ENCODE peak calls at places on chromosomes 7 and 10, in seven cellular contexts. P is mesendoderm, L is neuronal stem cell, B is IMR-90, C is H9, Y is trophoblast cell, N is H1. X is an unnamed sample.

GRCh38 chr7:101823086-101823485 is 5.7 kb downstream of the CUX1 start:
- DNase-seq in Y (no peak), P (no peak), C (no peak), N (no peak), L (no peak), B (no peak), X (no peak)

GRCh38 chr7:133290041-133290440 is 37.2 kb downstream of the EXOC4 start:
- DNase-seq in P (no peak), B (peak; percentile 50), L (no peak), C (no peak), Y (no peak), N (no peak), X (peak; percentile 10)

GRCh38 chr10:132711618-132712051 is 74.3 kb downstream of the NKX6-2 start:
- DNase-seq in Y (no peak), P (no peak), N (no peak), C (no peak), B (no peak), L (no peak), X (no peak)

GRCh38 chr10:29897999-29898716 is 161.2 kb downstream of the JCAD start:
- DNase-seq in Y (no peak), B (no peak), N (no peak), C (no peak), L (no peak), P (no peak), X (no peak)

GRCh38 chr7:39510738-39511372 is 55.3 kb upstream of the YAE1 start:
- DNase-seq in P (peak; percentile 95), Y (peak; percentile 40), B (peak; percentile 45), L (no peak), N (no peak), C (no peak), X (peak; percentile 16)

GRCh38 chr10:38118072-38118807 is 24.1 kb downstream of the ZNF37A start:
- DNase-seq in N (no peak), C (no peak), L (no peak), Y (no peak), P (peak; percentile 45), B (peak; percentile 20), X (peak; percentile 2)

GRCh38 chr10:17954856-17955255 is 3.1 kb downstream of the SLC39A12 start:
- DNase-seq in L (no peak), C (no peak), P (no peak), N (no peak), Y (no peak), B (peak; percentile 5), X (no peak)

GRCh38 chr7:20301311-20301939 is 29.3 kb upstream of the ITGB8 start:
- DNase-seq in L (no peak), Y (no peak), N (no peak), C (no peak), B (peak; percentile 75), P (no peak), X (peak; percentile 52)

DNA sequence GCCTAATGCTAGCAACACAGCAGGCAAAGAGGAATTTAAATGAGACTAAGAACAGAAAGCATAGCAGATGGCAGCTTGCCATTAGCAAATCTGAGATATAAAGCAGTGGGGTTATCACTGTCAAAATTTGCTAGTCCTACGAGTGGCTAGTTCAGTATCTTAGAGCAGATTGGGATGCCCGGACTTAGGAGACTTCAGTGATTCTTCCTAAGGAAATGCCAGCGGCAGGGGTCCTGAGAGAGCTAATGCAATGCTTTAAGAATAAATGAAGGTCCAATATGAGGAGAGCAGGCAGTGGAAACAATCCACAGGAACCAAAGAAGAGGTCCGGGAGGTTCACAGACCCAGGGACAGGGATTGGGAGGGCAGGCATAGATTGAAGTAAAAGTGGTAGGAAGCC is 169.3 kb upstream of the NPSR1 start:
- DNase-seq in P (peak; percentile 81), B (no peak), L (no peak), N (no peak), Y (no peak), C (no peak), X (no peak)
- H3K23ac ChIP-seq in P (no peak overlapping the region), B (no peak overlapping the region), L (no peak overlapping the region), N (no peak overlapping the region), Y (no peak overlapping the region), C (no peak overlapping the region), X (no peak overlapping the region)

DNA sequence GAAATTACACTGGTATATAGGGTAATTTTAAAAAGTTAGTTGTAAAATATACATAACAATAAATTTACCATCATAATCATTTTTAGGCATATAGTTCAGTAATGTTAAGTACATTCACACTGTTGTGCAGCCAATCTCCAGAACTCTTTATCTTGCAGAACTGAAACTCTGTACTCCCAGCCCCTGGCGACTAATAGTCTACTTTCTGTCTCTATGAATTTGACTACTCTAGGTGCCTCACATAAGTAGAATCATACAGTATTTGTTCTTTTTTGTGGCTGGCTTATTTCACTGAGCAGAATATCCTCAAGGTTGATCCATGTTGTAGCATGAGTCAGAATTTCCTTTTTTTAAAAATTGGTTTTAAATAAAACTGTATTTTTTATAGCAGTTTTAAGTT is 41.4 kb downstream of the NRF1 start:
- DNase-seq in C (no peak), Y (no peak), P (no peak), L (no peak), N (no peak), B (no peak), X (no peak)
- H3K23ac ChIP-seq in C (no peak overlapping the region), Y (no peak overlapping the region), P (no peak overlapping the region), L (no peak overlapping the region), N (no peak overlapping the region), B (no peak overlapping the region), X (no peak overlapping the region)

GRCh38 chr7:122468050-122468449 is 163.5 kb upstream of the FEZF1 start:
- DNase-seq in B (no peak), L (no peak), Y (no peak), P (no peak), C (no peak), N (no peak), X (no peak)
- H3K23ac ChIP-seq in B (no peak overlapping the region), L (no peak overlapping the region), Y (no peak overlapping the region), P (no peak overlapping the region), C (no peak overlapping the region), N (no peak overlapping the region), X (no peak overlapping the region)

GRCh38 chr10:33052476-33052875 is 94.4 kb upstream of the ITGB1 start:
- DNase-seq in B (no peak), Y (no peak), N (no peak), L (no peak), P (no peak), C (no peak), X (no peak)
- H3K23ac ChIP-seq in B (no peak overlapping the region), Y (no peak overlapping the region), N (no peak overlapping the region), L (no peak overlapping the region), P (no peak overlapping the region), C (no peak overlapping the region), X (no peak overlapping the region)

DNA sequence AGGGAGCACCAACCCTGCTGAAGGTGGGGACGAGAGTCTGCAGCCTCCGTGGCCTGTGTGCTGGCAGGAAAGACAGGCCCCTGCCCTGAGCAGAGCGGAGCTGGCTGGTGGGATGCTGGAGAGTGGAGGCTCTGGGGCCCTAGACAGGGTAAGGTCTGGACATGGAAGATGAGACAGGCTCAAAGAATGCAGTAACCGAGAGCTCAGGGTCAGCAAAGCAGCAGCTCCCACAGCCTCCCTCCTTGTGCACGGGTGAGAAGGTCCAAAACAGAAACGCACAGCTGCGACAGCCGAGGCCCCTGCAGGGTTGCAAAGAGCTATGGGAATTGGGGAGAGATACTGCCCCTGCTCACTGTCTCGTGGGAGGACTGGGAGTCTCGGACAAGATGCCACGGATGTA is 80.5 kb downstream of the TNS3 start:
- DNase-seq in Y (peak; percentile 60), L (no peak), B (peak; percentile 96), N (no peak), P (no peak), C (no peak), X (peak; percentile 97)
- H3K23ac ChIP-seq in Y (no peak overlapping the region), L (no peak overlapping the region), B (peak overlapping the region; percentile 91), N (no peak overlapping the region), P (no peak overlapping the region), C (no peak overlapping the region), X (no peak overlapping the region)

DNA sequence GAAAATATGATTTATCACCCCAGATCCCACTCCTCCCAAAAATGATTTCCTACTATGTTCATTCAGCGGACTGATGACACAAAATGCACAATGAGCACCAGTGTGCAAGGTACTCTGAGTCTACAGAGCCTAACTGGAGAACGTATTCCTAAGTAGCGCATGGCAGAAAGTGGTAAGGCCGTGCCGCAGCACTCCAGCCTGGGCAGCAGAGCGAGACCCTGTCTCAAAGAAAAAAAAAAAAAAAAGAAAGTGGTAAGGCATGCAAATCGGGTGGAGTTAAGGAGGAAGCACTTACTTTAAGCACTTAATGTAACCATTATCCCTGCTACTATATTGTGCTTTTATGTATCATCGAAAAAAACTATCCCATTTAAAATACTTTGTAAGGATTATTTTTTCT is 25.5 kb downstream of the CYP51A1 start:
- DNase-seq in N (no peak), Y (no peak), P (no peak), L (no peak), C (no peak), B (no peak), X (no peak)
- H3K23ac ChIP-seq in N (no peak overlapping the region), Y (no peak overlapping the region), P (no peak overlapping the region), L (no peak overlapping the region), C (no peak overlapping the region), B (no peak overlapping the region), X (no peak overlapping the region)

DNA sequence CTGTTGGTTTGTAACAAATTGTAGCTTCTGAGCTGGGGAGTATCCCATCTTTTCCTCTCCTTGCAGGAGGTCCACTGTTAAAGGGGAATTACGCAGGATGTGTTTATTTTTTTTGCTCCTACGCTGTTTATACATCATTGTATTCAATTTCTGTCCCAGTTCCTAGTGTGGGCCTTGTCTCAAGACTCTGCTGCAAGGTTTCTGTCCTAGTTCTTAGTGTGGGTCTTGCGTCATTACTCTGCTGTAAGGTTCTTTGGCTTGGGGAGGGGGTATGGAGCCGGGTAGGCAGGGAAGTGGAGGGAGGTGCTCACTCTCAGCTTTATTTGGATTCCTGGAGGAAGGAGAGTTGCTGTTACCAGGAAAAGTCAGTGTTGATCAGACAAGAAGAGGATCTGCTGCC is 64.0 kb upstream of the TRIM8 start:
- DNase-seq in Y (no peak), B (peak; percentile 93), C (no peak), N (no peak), P (peak; percentile 11), L (no peak), X (peak; percentile 69)
- H3K23ac ChIP-seq in Y (no peak overlapping the region), B (no peak overlapping the region), C (no peak overlapping the region), N (no peak overlapping the region), P (no peak overlapping the region), L (no peak overlapping the region), X (no peak overlapping the region)

GRCh38 chr10:75344170-75344569 is 57.4 kb downstream of the ZNF503 start:
- DNase-seq in L (no peak), B (no peak), Y (no peak), N (no peak), C (no peak), P (no peak), X (no peak)

GRCh38 chr10:75342397-75342796 is 59.2 kb downstream of the ZNF503 start:
- DNase-seq in N (no peak), L (no peak), B (no peak), P (no peak), Y (no peak), C (peak; percentile 23), X (no peak)

GRCh38 chr10:75347211-75347610 is 54.4 kb downstream of the ZNF503 start:
- DNase-seq in C (peak; percentile 13), Y (no peak), L (no peak), N (no peak), B (no peak), P (no peak), X (no peak)

GRCh38 chr10:75350791-75351190 is 50.8 kb downstream of the ZNF503 start:
- DNase-seq in P (peak; percentile 59), Y (no peak), C (no peak), N (no peak), B (peak; percentile 80), L (no peak), X (peak; percentile 39)

GRCh38 chr10:75345738-75346137 is 55.8 kb downstream of the ZNF503 start:
- DNase-seq in N (no peak), C (no peak), B (no peak), L (no peak), Y (no peak), P (no peak), X (no peak)
- H3K23ac ChIP-seq in N (no peak overlapping the region), C (no peak overlapping the region), B (no peak overlapping the region), L (peak overlapping the region; percentile 37), Y (no peak overlapping the region), P (no peak overlapping the region), X (no peak overlapping the region)

X was measured in mesenchymal stem cell.